ENCODE peak calls at places on chromosomes 12 and 14, in six cellular contexts. One of them, this sample, is unnamed.
A peak's percentile ranks its signal among the peaks of the same experiment; 100 is the strongest.

GRCh38 chr12:18629445-18629844 is 108.4 kb downstream of the PLCZ1 start:
- DNase-seq in right lobe of liver: no peak
- DNase-seq in skeletal muscle cell: no peak
- DNase-seq in PC-9: no peak
- DNase-seq in GM23248: no peak
- DNase-seq in heart right ventricle: no peak
- DNase-seq in this sample: no peak

GRCh38 chr12:114976361-114976760 is 292.4 kb upstream of the TBX3 start:
- DNase-seq in GM23248: peak; percentile 39
- DNase-seq in skeletal muscle cell: no peak
- DNase-seq in heart right ventricle: no peak
- DNase-seq in PC-9: no peak
- DNase-seq in right lobe of liver: no peak
- DNase-seq in this sample: no peak

GRCh38 chr14:64724578-64724930 is 20.3 kb downstream of the PLEKHG3 start:
- DNase-seq in heart right ventricle: no peak
- DNase-seq in GM23248: no peak
- DNase-seq in PC-9: no peak
- DNase-seq in right lobe of liver: no peak
- DNase-seq in skeletal muscle cell: no peak
- DNase-seq in this sample: no peak

GRCh38 chr14:95344536-95344935 is 24.8 kb upstream of the CLMN start:
- DNase-seq in GM23248: no peak
- DNase-seq in right lobe of liver: peak; percentile 4
- DNase-seq in skeletal muscle cell: no peak
- DNase-seq in heart right ventricle: no peak
- DNase-seq in PC-9: no peak
- DNase-seq in this sample: no peak

GRCh38 chr14:64804754-64805260 is 74.9 kb downstream of the SPTB start:
- DNase-seq in heart right ventricle: no peak
- DNase-seq in right lobe of liver: no peak
- DNase-seq in GM23248: no peak
- DNase-seq in PC-9: no peak
- DNase-seq in skeletal muscle cell: no peak
- DNase-seq in this sample: no peak

GRCh38 chr14:23406244-23406643 is 1.8 kb downstream of the MYH6 start:
- DNase-seq in skeletal muscle cell: no peak
- DNase-seq in PC-9: no peak
- DNase-seq in right lobe of liver: no peak
- DNase-seq in GM23248: no peak
- DNase-seq in heart right ventricle: no peak
- DNase-seq in this sample: no peak

GRCh38 chr14:100988956-100989355 is 85.4 kb upstream of the RTL1 start:
- DNase-seq in right lobe of liver: no peak
- DNase-seq in PC-9: no peak
- DNase-seq in heart right ventricle: no peak
- DNase-seq in GM23248: no peak
- DNase-seq in skeletal muscle cell: no peak
- DNase-seq in this sample: no peak

GRCh38 chr14:52012635-52013034 is 23.3 kb downstream of the RTRAF start:
- DNase-seq in heart right ventricle: peak; percentile 61
- DNase-seq in right lobe of liver: no peak
- DNase-seq in PC-9: no peak
- DNase-seq in skeletal muscle cell: no peak
- DNase-seq in GM23248: peak; percentile 42
- DNase-seq in this sample: no peak

GRCh38 chr12:77591959-77592358 is 238.7 kb upstream of the NAV3 start:
- DNase-seq in heart right ventricle: no peak
- DNase-seq in GM23248: no peak
- DNase-seq in skeletal muscle cell: no peak
- DNase-seq in right lobe of liver: no peak
- DNase-seq in PC-9: no peak
- DNase-seq in this sample: peak; percentile 5

GRCh38 chr12:126069549-126070165 is 1004.4 kb downstream of the AACS start:
- DNase-seq in GM23248: peak; percentile 32
- DNase-seq in PC-9: no peak
- DNase-seq in right lobe of liver: peak; percentile 54
- DNase-seq in skeletal muscle cell: peak; percentile 8
- DNase-seq in heart right ventricle: no peak
- DNase-seq in this sample: peak; percentile 60

GRCh38 chr12:64007853-64008252 is 163.4 kb downstream of the SRGAP1 start:
- DNase-seq in GM23248: peak; percentile 41
- DNase-seq in PC-9: no peak
- DNase-seq in heart right ventricle: no peak
- DNase-seq in skeletal muscle cell: no peak
- DNase-seq in right lobe of liver: no peak
- DNase-seq in this sample: no peak

GRCh38 chr14:99257673-99258221 is 14.2 kb downstream of the BCL11B start:
- DNase-seq in GM23248: no peak
- DNase-seq in skeletal muscle cell: no peak
- DNase-seq in heart right ventricle: no peak
- DNase-seq in right lobe of liver: no peak
- DNase-seq in PC-9: no peak
- DNase-seq in this sample: no peak

GRCh38 chr14:23365353-23366162 is 586 bp upstream of the EFS start:
- DNase-seq in heart right ventricle: no peak
- DNase-seq in skeletal muscle cell: no peak
- DNase-seq in PC-9: no peak
- DNase-seq in right lobe of liver: no peak
- DNase-seq in GM23248: peak; percentile 46
- DNase-seq in this sample: no peak

GRCh38 chr12:70639535-70639934 is 2.3 kb upstream of the PTPRB start:
- DNase-seq in skeletal muscle cell: no peak
- DNase-seq in heart right ventricle: no peak
- DNase-seq in right lobe of liver: no peak
- DNase-seq in PC-9: no peak
- DNase-seq in GM23248: no peak
- DNase-seq in this sample: no peak

GRCh38 chr12:60169904-60170303 is 574.1 kb downstream of the SLC16A7 start:
- DNase-seq in heart right ventricle: no peak
- DNase-seq in right lobe of liver: no peak
- DNase-seq in PC-9: no peak
- DNase-seq in skeletal muscle cell: no peak
- DNase-seq in GM23248: peak; percentile 10
- DNase-seq in this sample: no peak

GRCh38 chr12:55733021-55733555 is 4.3 kb upstream of the CD63 start:
- DNase-seq in GM23248: no peak
- DNase-seq in heart right ventricle: no peak
- DNase-seq in PC-9: no peak
- DNase-seq in skeletal muscle cell: no peak
- DNase-seq in right lobe of liver: no peak
- DNase-seq in this sample: no peak

GRCh38 chr12:96225994-96226399 is 31.8 kb downstream of the ELK3 start:
- DNase-seq in PC-9: no peak
- DNase-seq in heart right ventricle: no peak
- DNase-seq in skeletal muscle cell: no peak
- DNase-seq in GM23248: no peak
- DNase-seq in right lobe of liver: peak; percentile 94
- DNase-seq in this sample: no peak

GRCh38 chr14:91284791-91285548 is 40.5 kb upstream of the GPR68 start:
- DNase-seq in PC-9: no peak
- DNase-seq in heart right ventricle: no peak
- DNase-seq in GM23248: peak; percentile 44
- DNase-seq in skeletal muscle cell: no peak
- DNase-seq in right lobe of liver: no peak
- DNase-seq in this sample: no peak

GRCh38 chr14:106838991-106839769 is 1312.8 kb downstream of the TMEM121 start:
- DNase-seq in GM23248: no peak
- DNase-seq in skeletal muscle cell: no peak
- DNase-seq in PC-9: no peak
- DNase-seq in right lobe of liver: no peak
- DNase-seq in heart right ventricle: no peak
- DNase-seq in this sample: no peak

GRCh38 chr12:14417717-14418116 is 52.2 kb downstream of the ATF7IP start:
- DNase-seq in right lobe of liver: no peak
- DNase-seq in skeletal muscle cell: peak; percentile 80
- DNase-seq in heart right ventricle: peak; percentile 29
- DNase-seq in GM23248: peak; percentile 80
- DNase-seq in PC-9: no peak
- DNase-seq in this sample: peak; percentile 85

GRCh38 chr14:63875311-63875710 is 22.5 kb downstream of the SYNE2 start:
- DNase-seq in GM23248: peak; percentile 23
- DNase-seq in heart right ventricle: no peak
- DNase-seq in skeletal muscle cell: peak; percentile 67
- DNase-seq in PC-9: no peak
- DNase-seq in right lobe of liver: no peak
- DNase-seq in this sample: no peak

GRCh38 chr14:64493455-64493854 is 10.2 kb downstream of the ZBTB25 start:
- DNase-seq in right lobe of liver: no peak
- DNase-seq in heart right ventricle: no peak
- DNase-seq in GM23248: no peak
- DNase-seq in PC-9: no peak
- DNase-seq in skeletal muscle cell: no peak
- DNase-seq in this sample: no peak

GRCh38 chr14:59997496-59997895 is 77.6 kb downstream of the LRRC9 start:
- DNase-seq in right lobe of liver: no peak
- DNase-seq in heart right ventricle: no peak
- DNase-seq in PC-9: no peak
- DNase-seq in skeletal muscle cell: peak; percentile 29
- DNase-seq in GM23248: no peak
- DNase-seq in this sample: no peak

GRCh38 chr12:23399402-23399933 is 550.0 kb downstream of the SOX5 start:
- DNase-seq in heart right ventricle: no peak
- DNase-seq in skeletal muscle cell: no peak
- DNase-seq in right lobe of liver: no peak
- DNase-seq in PC-9: no peak
- DNase-seq in GM23248: no peak
- DNase-seq in this sample: no peak

GRCh38 chr14:101222362-101223090 is 319.0 kb upstream of the RTL1 start:
- DNase-seq in GM23248: no peak
- DNase-seq in skeletal muscle cell: no peak
- DNase-seq in right lobe of liver: peak; percentile 22
- DNase-seq in PC-9: no peak
- DNase-seq in heart right ventricle: no peak
- DNase-seq in this sample: no peak

GRCh38 chr12:121005346-121005815 is 10.9 kb downstream of the C12orf43 start:
- DNase-seq in right lobe of liver: no peak
- DNase-seq in GM23248: peak; percentile 70
- DNase-seq in heart right ventricle: no peak
- DNase-seq in PC-9: peak; percentile 60
- DNase-seq in skeletal muscle cell: no peak
- DNase-seq in this sample: peak; percentile 69

DNA sequence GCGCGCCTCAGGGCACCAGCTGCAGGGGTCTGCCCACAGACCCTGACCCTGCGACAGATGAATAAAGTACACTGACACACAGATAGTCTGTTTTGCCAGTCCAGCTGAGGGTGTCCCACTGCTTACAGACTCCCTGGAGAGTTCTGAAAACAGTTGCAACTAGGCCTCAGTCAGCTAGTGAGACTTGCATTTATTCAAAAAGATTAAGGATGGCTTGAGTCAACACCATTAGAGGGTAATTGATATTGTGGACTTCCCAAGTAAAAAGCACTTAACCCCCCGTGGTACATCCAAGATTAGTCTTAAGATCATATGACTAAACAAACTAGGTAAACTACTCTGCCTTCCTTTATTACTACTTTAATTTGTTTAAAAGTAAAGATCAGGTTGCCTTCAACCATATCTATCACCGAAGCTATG is 11.1 kb upstream of the PSEN1 start:
- DNase-seq in GM23248: no peak
- DNase-seq in right lobe of liver: no peak
- DNase-seq in PC-9: no peak
- DNase-seq in heart right ventricle: no peak
- DNase-seq in skeletal muscle cell: no peak
- DNase-seq in this sample: no peak
- H3K4me3 ChIP-seq in GM23248: no peak overlapping the region
- H3K4me3 ChIP-seq in right lobe of liver: no peak overlapping the region
- H3K4me3 ChIP-seq in PC-9: no peak overlapping the region
- H3K4me3 ChIP-seq in heart right ventricle: no peak overlapping the region
- H3K4me3 ChIP-seq in skeletal muscle cell: no peak overlapping the region
- H3K4me3 ChIP-seq in this sample: no peak overlapping the region

DNA sequence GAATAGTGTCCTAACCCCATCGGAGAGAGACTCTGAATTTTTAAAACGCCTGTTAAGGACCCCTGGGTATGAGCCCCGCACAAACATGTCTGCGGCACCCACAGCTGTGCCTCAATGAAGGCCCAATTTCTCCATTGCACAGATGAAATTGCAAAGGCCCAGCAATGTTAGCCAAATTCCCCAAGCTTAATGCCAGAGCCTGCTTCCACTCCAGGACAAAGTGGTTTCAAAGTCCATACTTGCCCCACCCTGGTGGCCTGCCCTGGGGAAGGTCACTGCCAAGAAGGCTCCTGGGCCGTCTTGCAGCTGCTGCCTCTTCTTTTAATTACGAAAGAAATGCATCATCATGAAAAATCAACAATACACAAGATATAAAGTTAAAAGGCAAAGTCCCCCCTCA is 1179.7 kb downstream of the VRK1 start:
- DNase-seq in right lobe of liver: no peak
- DNase-seq in skeletal muscle cell: no peak
- DNase-seq in GM23248: no peak
- DNase-seq in heart right ventricle: peak; percentile 38
- DNase-seq in PC-9: no peak
- DNase-seq in this sample: no peak
- H3K4me3 ChIP-seq in right lobe of liver: no peak overlapping the region
- H3K4me3 ChIP-seq in skeletal muscle cell: no peak overlapping the region
- H3K4me3 ChIP-seq in GM23248: no peak overlapping the region
- H3K4me3 ChIP-seq in heart right ventricle: peak overlapping the region; percentile 49
- H3K4me3 ChIP-seq in PC-9: no peak overlapping the region
- H3K4me3 ChIP-seq in this sample: no peak overlapping the region

DNA sequence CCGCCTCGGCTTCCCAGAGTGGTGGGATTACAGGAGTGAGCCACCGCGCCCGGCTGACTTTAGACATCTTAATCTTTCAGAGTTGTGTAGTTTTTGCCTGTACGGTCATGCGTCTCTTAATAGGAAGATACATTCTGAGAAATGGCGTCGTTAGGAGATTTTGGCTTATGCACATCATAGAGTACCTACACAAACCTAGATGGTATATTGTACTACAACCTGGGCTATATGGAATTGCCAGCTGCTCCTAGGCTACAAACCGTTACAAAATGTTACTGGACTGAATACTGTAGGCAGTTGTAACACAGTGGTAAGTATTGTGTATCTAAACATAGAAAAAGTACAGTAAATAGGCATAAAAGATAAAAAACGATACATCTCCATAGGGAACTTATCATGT is 1.3 kb downstream of the TSFM start:
- DNase-seq in right lobe of liver: no peak
- DNase-seq in skeletal muscle cell: no peak
- DNase-seq in PC-9: no peak
- DNase-seq in heart right ventricle: no peak
- DNase-seq in GM23248: no peak
- DNase-seq in this sample: no peak
- H3K4me3 ChIP-seq in right lobe of liver: no peak overlapping the region
- H3K4me3 ChIP-seq in skeletal muscle cell: no peak overlapping the region
- H3K4me3 ChIP-seq in PC-9: no peak overlapping the region
- H3K4me3 ChIP-seq in heart right ventricle: peak overlapping the region; percentile 99
- H3K4me3 ChIP-seq in GM23248: peak overlapping the region; percentile 98
- H3K4me3 ChIP-seq in this sample: no peak overlapping the region

GRCh38 chr14:30560581-30560980 is 1.6 kb downstream of the G2E3 start:
- DNase-seq in GM23248: no peak
- DNase-seq in heart right ventricle: no peak
- DNase-seq in PC-9: no peak
- DNase-seq in right lobe of liver: no peak
- DNase-seq in skeletal muscle cell: no peak
- DNase-seq in this sample: no peak
- H3K4me3 ChIP-seq in GM23248: peak overlapping the region; percentile 88
- H3K4me3 ChIP-seq in heart right ventricle: no peak overlapping the region
- H3K4me3 ChIP-seq in PC-9: peak overlapping the region; percentile 99
- H3K4me3 ChIP-seq in right lobe of liver: no peak overlapping the region
- H3K4me3 ChIP-seq in skeletal muscle cell: peak overlapping the region; percentile 96
- H3K4me3 ChIP-seq in this sample: no peak overlapping the region

GRCh38 chr12:3122841-3123678 is 45.9 kb downstream of the TSPAN9 start:
- DNase-seq in GM23248: peak; percentile 93
- DNase-seq in PC-9: peak; percentile 47
- DNase-seq in skeletal muscle cell: peak; percentile 49
- DNase-seq in right lobe of liver: peak; percentile 65
- DNase-seq in heart right ventricle: peak; percentile 67
- DNase-seq in this sample: no peak
- H3K4me3 ChIP-seq in GM23248: peak overlapping the region; percentile 27
- H3K4me3 ChIP-seq in PC-9: no peak overlapping the region
- H3K4me3 ChIP-seq in skeletal muscle cell: no peak overlapping the region
- H3K4me3 ChIP-seq in right lobe of liver: no peak overlapping the region
- H3K4me3 ChIP-seq in heart right ventricle: no peak overlapping the region
- H3K4me3 ChIP-seq in this sample: no peak overlapping the region